ENCODE peak calls at places on chromosomes 1 and 21, in five cellular contexts. F is neural progenitor cell, P is AG09309, L is heart left ventricle, Y is psoas muscle. T is an unnamed sample.

GRCh38 chr1:152225678-152226077 is 1.7 kb upstream of the HRNR start:
- DNase-seq in L (no peak), F (no peak), P (no peak), Y (no peak), T (no peak)

GRCh38 chr1:23593556-23594148 is 34.4 kb upstream of the ID3 start:
- DNase-seq in Y (peak), L (no peak), P (no peak), F (no peak), T (peak)

GRCh38 chr1:215267495-215267894 is 185.0 kb downstream of the KCNK2 start:
- DNase-seq in F (no peak), Y (no peak), L (no peak), P (no peak), T (no peak)

GRCh38 chr1:226158457-226158856 is 28.1 kb downstream of the ACBD3 start:
- DNase-seq in P (no peak), F (no peak), L (no peak), Y (no peak), T (no peak)

GRCh38 chr1:68231627-68232303 is 558 bp downstream of the WLS start:
- DNase-seq in L (peak), F (peak), P (no peak), Y (peak), T (no peak)

GRCh38 chr1:29439615-29440014 is 203.3 kb downstream of the PTPRU start:
- DNase-seq in L (no peak), F (no peak), P (no peak), Y (no peak), T (no peak)

GRCh38 chr1:10778640-10779039 is 17.8 kb downstream of the CASZ1 start:
- DNase-seq in F (no peak), Y (no peak), P (no peak), L (no peak), T (no peak)

GRCh38 chr1:157862114-157863070 is 20.8 kb upstream of the CD5L start:
- DNase-seq in Y (no peak), F (no peak), L (no peak), P (no peak), T (no peak)

GRCh38 chr1:26767714-26768113 is 20.0 kb upstream of the PIGV start:
- DNase-seq in F (no peak), L (no peak), P (no peak), Y (no peak), T (no peak)

GRCh38 chr1:8039065-8039464 is 13.0 kb upstream of the ERRFI1 start:
- DNase-seq in P (no peak), Y (no peak), F (no peak), L (no peak), T (no peak)

GRCh38 chr1:76433528-76433927 is 359.0 kb downstream of the ST6GALNAC3 start:
- DNase-seq in Y (no peak), F (no peak), P (peak), L (no peak), T (no peak)

GRCh38 chr1:93591833-93592635 is 89.6 kb downstream of the BCAR3 start:
- DNase-seq in Y (peak), L (no peak), F (peak), P (no peak), T (peak)

GRCh38 chr1:46487818-46488218 is 1.8 kb upstream of the DMBX1 start:
- DNase-seq in Y (no peak), P (no peak), F (peak), L (no peak), T (peak)

GRCh38 chr1:46490603-46491499 is 1.2 kb downstream of the DMBX1 start:
- DNase-seq in P (no peak), Y (no peak), L (no peak), F (peak), T (no peak)

GRCh38 chr1:46489638-46490602 is at the start of gene DMBX1:
- DNase-seq in L (no peak), P (no peak), F (peak), Y (peak), T (peak)

GRCh38 chr1:46488343-46489168 is 1.1 kb upstream of the DMBX1 start:
- DNase-seq in L (no peak), Y (no peak), F (peak), P (no peak), T (no peak)

GRCh38 chr1:46489169-46489637 is 433 bp upstream of the DMBX1 start:
- DNase-seq in F (no peak), Y (no peak), P (no peak), L (no peak), T (no peak)
- H3K4me3 ChIP-seq in F (peak), Y (peak), P (no peak), L (peak), T (no peak)

GRCh38 chr1:201021333-201022177 is 2.0 kb downstream of the KIF21B start:
- DNase-seq in L (no peak), Y (no peak), F (peak), P (no peak), T (peak)
- H3K4me3 ChIP-seq in L (no peak), Y (no peak), F (peak), P (no peak), T (peak)

GRCh38 chr1:183165456-183165855 is 20.6 kb upstream of the LAMC2 start:
- DNase-seq in F (no peak), Y (no peak), L (no peak), P (no peak), T (no peak)

GRCh38 chr1:183164963-183165362 is 21.1 kb upstream of the LAMC2 start:
- DNase-seq in P (no peak), Y (no peak), L (no peak), F (peak), T (no peak)

GRCh38 chr1:183164350-183164749 is 21.7 kb upstream of the LAMC2 start:
- DNase-seq in P (no peak), Y (no peak), L (no peak), F (no peak), T (no peak)

GRCh38 chr1:183161391-183161790 is 24.7 kb upstream of the LAMC2 start:
- DNase-seq in F (no peak), L (no peak), P (no peak), Y (no peak), T (no peak)

DNA sequence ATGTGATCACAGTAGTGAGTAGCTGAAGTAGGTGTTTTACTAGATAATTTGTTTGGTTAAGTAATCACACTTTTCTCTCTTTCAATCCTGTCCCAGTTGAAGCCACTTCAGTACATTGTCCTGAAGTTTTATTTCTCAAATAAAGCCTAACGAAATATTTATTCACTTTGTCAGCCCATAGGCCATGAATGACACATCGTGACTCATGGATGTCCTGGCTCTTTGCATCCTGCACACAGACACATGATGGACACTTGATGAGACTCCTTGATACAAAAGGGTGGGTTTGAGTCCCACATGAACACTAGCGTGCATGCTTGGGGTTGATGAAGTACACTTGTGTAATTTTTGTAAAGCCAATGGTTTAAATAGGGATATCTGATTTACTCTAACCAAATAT is 22.8 kb upstream of the LAMC2 start:
- DNase-seq in P (peak), F (no peak), L (no peak), Y (no peak), T (no peak)
- H3K4me3 ChIP-seq in P (no peak), F (no peak), L (no peak), Y (no peak), T (no peak)

DNA sequence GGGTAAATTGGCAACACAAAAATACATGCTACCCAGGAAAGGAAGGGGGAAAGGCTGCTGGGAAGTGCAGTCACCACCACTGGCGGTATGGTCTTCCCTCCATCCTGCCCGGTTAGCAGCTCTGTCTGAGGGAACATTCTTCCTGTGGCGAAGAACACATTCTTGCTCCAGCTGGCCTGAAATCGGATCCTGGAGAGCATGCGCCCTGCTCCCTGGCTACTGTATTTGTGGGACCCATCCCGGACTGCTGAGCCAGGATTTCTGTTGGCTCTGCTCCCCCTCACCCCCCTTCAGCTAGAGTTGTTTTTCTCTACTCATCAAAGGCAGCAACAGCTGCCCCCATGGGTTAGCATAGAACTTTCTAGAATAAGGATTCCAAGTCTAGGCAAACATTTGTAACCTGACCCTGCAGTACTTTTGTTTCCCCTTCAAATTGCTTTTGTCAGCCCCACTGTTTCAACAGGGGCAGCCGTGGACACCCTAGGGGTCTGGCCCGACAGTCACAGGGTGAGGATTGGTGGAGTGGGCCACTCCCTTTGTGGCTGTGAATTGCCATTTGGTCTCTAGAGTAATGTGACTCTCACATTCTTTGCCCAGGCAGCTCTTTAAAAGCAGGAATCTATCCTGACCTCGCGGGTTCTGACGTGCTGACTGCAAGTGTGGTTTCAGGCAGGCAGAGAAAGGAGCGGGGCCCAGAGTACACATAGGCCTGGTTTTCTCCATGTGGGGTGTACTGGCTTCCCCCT is 157.7 kb downstream of the TOMM20 start:
- DNase-seq in Y (peak), L (peak), F (peak), P (peak), T (peak)
- H3K4me3 ChIP-seq in Y (peak), L (peak), F (no peak), P (no peak), T (no peak)

GRCh38 chr1:1781526-1781903 is 3.2 kb upstream of the NADK start:
- DNase-seq in Y (no peak), L (no peak), F (no peak), P (no peak), T (peak)
- H3K4me3 ChIP-seq in Y (no peak), L (no peak), F (no peak), P (no peak), T (no peak)

GRCh38 chr1:97621955-97622354 is 298.9 kb downstream of the DPYD start:
- DNase-seq in P (no peak), L (no peak), Y (no peak), F (no peak), T (no peak)

DNA sequence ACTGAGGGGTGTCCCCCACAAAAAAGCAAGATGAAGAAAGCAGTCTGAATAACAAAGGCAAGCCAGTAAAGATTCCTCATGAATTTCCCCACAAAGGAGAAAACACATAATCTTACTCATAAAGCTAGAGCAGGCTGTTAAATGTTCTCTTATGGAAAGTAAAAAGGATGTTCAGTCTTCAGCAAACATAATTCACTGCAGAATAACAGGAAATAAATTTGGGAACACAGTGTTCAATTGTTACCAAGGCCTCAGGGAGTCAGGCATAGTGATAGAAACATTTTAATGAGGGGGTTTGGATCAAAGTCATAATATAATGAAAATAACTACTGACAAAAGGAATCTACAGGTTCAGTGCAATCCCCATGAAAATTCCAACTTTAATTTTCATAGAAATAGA is 297.6 kb downstream of the DPYD start:
- DNase-seq in F (no peak), L (no peak), P (no peak), Y (no peak), T (no peak)
- H3K4me3 ChIP-seq in F (no peak), L (no peak), P (no peak), Y (no peak), T (no peak)

GRCh38 chr21:38804030-38804616 is 1.6 kb upstream of the ETS2 start:
- DNase-seq in F (no peak), Y (no peak), P (no peak), L (no peak), T (no peak)
- H3K4me3 ChIP-seq in F (no peak), Y (peak), P (no peak), L (no peak), T (no peak)

T was measured in GM12865.